ENCODE peak calls at places on chromosomes 12 and 14, in nine cellular contexts. One of them, this sample, is unnamed.

GRCh38 chr14:56194062-56194461 is 75.9 kb downstream of the PELI2 start:
- DNase-seq in A172: no peak
- DNase-seq in MCF 10A: no peak
- DNase-seq in D341Med: no peak
- DNase-seq in NCI-H1092 treated with DMSO at 0.1 percent for 48 hours: no peak
- DNase-seq in lower lobe of right lung: no peak
- DNase-seq in stimulated activated CD4-positive, alpha-beta T cell treated with anti-CD3 and anti-CD28 coated beads, Interleukin-1b, Interleukin-23, amount 100 ng/mL, for 1 hour: no peak
- DNase-seq in T follicular helper cell: no peak
- DNase-seq in HTR-8/SVneo: no peak
- DNase-seq in this sample: no peak

GRCh38 chr12:51941011-51941561 is 10.4 kb upstream of the ACVR1B start:
- DNase-seq in T follicular helper cell: no peak
- DNase-seq in MCF 10A: no peak
- DNase-seq in NCI-H1092 treated with DMSO at 0.1 percent for 48 hours: peak; percentile 43
- DNase-seq in HTR-8/SVneo: no peak
- DNase-seq in stimulated activated CD4-positive, alpha-beta T cell treated with anti-CD3 and anti-CD28 coated beads, Interleukin-1b, Interleukin-23, amount 100 ng/mL, for 1 hour: no peak
- DNase-seq in lower lobe of right lung: no peak
- DNase-seq in A172: no peak
- DNase-seq in D341Med: peak; percentile 88
- DNase-seq in this sample: peak; percentile 89

GRCh38 chr14:65164825-65165135 is 62.5 kb upstream of the MAX start:
- DNase-seq in MCF 10A: no peak
- DNase-seq in HTR-8/SVneo: no peak
- DNase-seq in D341Med: no peak
- DNase-seq in T follicular helper cell: no peak
- DNase-seq in NCI-H1092 treated with DMSO at 0.1 percent for 48 hours: no peak
- DNase-seq in A172: no peak
- DNase-seq in stimulated activated CD4-positive, alpha-beta T cell treated with anti-CD3 and anti-CD28 coated beads, Interleukin-1b, Interleukin-23, amount 100 ng/mL, for 1 hour: no peak
- DNase-seq in lower lobe of right lung: no peak
- DNase-seq in this sample: no peak

GRCh38 chr14:56422703-56423213 is 156.8 kb upstream of the TMEM260 start:
- DNase-seq in stimulated activated CD4-positive, alpha-beta T cell treated with anti-CD3 and anti-CD28 coated beads, Interleukin-1b, Interleukin-23, amount 100 ng/mL, for 1 hour: no peak
- DNase-seq in HTR-8/SVneo: peak; percentile 84
- DNase-seq in MCF 10A: peak; percentile 77
- DNase-seq in A172: peak; percentile 8
- DNase-seq in T follicular helper cell: no peak
- DNase-seq in D341Med: peak; percentile 77
- DNase-seq in lower lobe of right lung: peak; percentile 49
- DNase-seq in NCI-H1092 treated with DMSO at 0.1 percent for 48 hours: peak; percentile 98
- DNase-seq in this sample: peak; percentile 40

GRCh38 chr12:107818984-107819383 is 44.5 kb downstream of the ASCL4 start:
- DNase-seq in D341Med: no peak
- DNase-seq in A172: peak; percentile 67
- DNase-seq in MCF 10A: peak; percentile 9
- DNase-seq in lower lobe of right lung: no peak
- DNase-seq in NCI-H1092 treated with DMSO at 0.1 percent for 48 hours: no peak
- DNase-seq in stimulated activated CD4-positive, alpha-beta T cell treated with anti-CD3 and anti-CD28 coated beads, Interleukin-1b, Interleukin-23, amount 100 ng/mL, for 1 hour: no peak
- DNase-seq in T follicular helper cell: no peak
- DNase-seq in HTR-8/SVneo: no peak
- DNase-seq in this sample: no peak

GRCh38 chr12:106246891-106247730 is 709 bp downstream of the CKAP4 start:
- DNase-seq in T follicular helper cell: peak; percentile 48
- DNase-seq in lower lobe of right lung: peak; percentile 83
- DNase-seq in MCF 10A: peak; percentile 58
- DNase-seq in HTR-8/SVneo: peak; percentile 42
- DNase-seq in D341Med: peak; percentile 79
- DNase-seq in A172: no peak
- DNase-seq in stimulated activated CD4-positive, alpha-beta T cell treated with anti-CD3 and anti-CD28 coated beads, Interleukin-1b, Interleukin-23, amount 100 ng/mL, for 1 hour: peak; percentile 31
- DNase-seq in NCI-H1092 treated with DMSO at 0.1 percent for 48 hours: no peak
- DNase-seq in this sample: peak; percentile 66

GRCh38 chr14:65414961-65415589 is 2.5 kb downstream of the FUT8 start:
- DNase-seq in NCI-H1092 treated with DMSO at 0.1 percent for 48 hours: peak; percentile 57
- DNase-seq in HTR-8/SVneo: peak; percentile 62
- DNase-seq in D341Med: no peak
- DNase-seq in lower lobe of right lung: no peak
- DNase-seq in MCF 10A: peak; percentile 57
- DNase-seq in stimulated activated CD4-positive, alpha-beta T cell treated with anti-CD3 and anti-CD28 coated beads, Interleukin-1b, Interleukin-23, amount 100 ng/mL, for 1 hour: no peak
- DNase-seq in A172: peak; percentile 19
- DNase-seq in T follicular helper cell: no peak
- DNase-seq in this sample: peak; percentile 25

GRCh38 chr12:48075833-48076232 is 30.0 kb downstream of the SENP1 start:
- DNase-seq in NCI-H1092 treated with DMSO at 0.1 percent for 48 hours: no peak
- DNase-seq in D341Med: no peak
- DNase-seq in stimulated activated CD4-positive, alpha-beta T cell treated with anti-CD3 and anti-CD28 coated beads, Interleukin-1b, Interleukin-23, amount 100 ng/mL, for 1 hour: no peak
- DNase-seq in MCF 10A: no peak
- DNase-seq in A172: no peak
- DNase-seq in T follicular helper cell: no peak
- DNase-seq in lower lobe of right lung: no peak
- DNase-seq in HTR-8/SVneo: no peak
- DNase-seq in this sample: no peak

GRCh38 chr12:13102481-13103195 is 829 bp downstream of the GSG1 start:
- DNase-seq in lower lobe of right lung: no peak
- DNase-seq in NCI-H1092 treated with DMSO at 0.1 percent for 48 hours: no peak
- DNase-seq in stimulated activated CD4-positive, alpha-beta T cell treated with anti-CD3 and anti-CD28 coated beads, Interleukin-1b, Interleukin-23, amount 100 ng/mL, for 1 hour: no peak
- DNase-seq in T follicular helper cell: no peak
- DNase-seq in A172: no peak
- DNase-seq in D341Med: no peak
- DNase-seq in HTR-8/SVneo: no peak
- DNase-seq in MCF 10A: peak; percentile 14
- DNase-seq in this sample: no peak

GRCh38 chr12:120012067-120012621 is 23.1 kb downstream of the BICDL1 start:
- DNase-seq in MCF 10A: peak; percentile 7
- DNase-seq in lower lobe of right lung: no peak
- DNase-seq in NCI-H1092 treated with DMSO at 0.1 percent for 48 hours: no peak
- DNase-seq in stimulated activated CD4-positive, alpha-beta T cell treated with anti-CD3 and anti-CD28 coated beads, Interleukin-1b, Interleukin-23, amount 100 ng/mL, for 1 hour: no peak
- DNase-seq in A172: peak; percentile 83
- DNase-seq in T follicular helper cell: peak; percentile 80
- DNase-seq in D341Med: no peak
- DNase-seq in HTR-8/SVneo: no peak
- DNase-seq in this sample: peak; percentile 37

GRCh38 chr14:95327558-95328374 is 8.1 kb upstream of the CLMN start:
- DNase-seq in NCI-H1092 treated with DMSO at 0.1 percent for 48 hours: no peak
- DNase-seq in D341Med: no peak
- DNase-seq in T follicular helper cell: no peak
- DNase-seq in MCF 10A: no peak
- DNase-seq in A172: no peak
- DNase-seq in stimulated activated CD4-positive, alpha-beta T cell treated with anti-CD3 and anti-CD28 coated beads, Interleukin-1b, Interleukin-23, amount 100 ng/mL, for 1 hour: no peak
- DNase-seq in lower lobe of right lung: no peak
- DNase-seq in HTR-8/SVneo: no peak
- DNase-seq in this sample: no peak

GRCh38 chr14:99233222-99234035 is 38.6 kb downstream of the BCL11B start:
- DNase-seq in D341Med: no peak
- DNase-seq in T follicular helper cell: no peak
- DNase-seq in stimulated activated CD4-positive, alpha-beta T cell treated with anti-CD3 and anti-CD28 coated beads, Interleukin-1b, Interleukin-23, amount 100 ng/mL, for 1 hour: no peak
- DNase-seq in NCI-H1092 treated with DMSO at 0.1 percent for 48 hours: no peak
- DNase-seq in A172: no peak
- DNase-seq in lower lobe of right lung: no peak
- DNase-seq in HTR-8/SVneo: no peak
- DNase-seq in MCF 10A: no peak
- DNase-seq in this sample: no peak

GRCh38 chr12:28708918-28709371 is 440.1 kb upstream of the FAR2 start:
- DNase-seq in T follicular helper cell: no peak
- DNase-seq in MCF 10A: no peak
- DNase-seq in HTR-8/SVneo: no peak
- DNase-seq in stimulated activated CD4-positive, alpha-beta T cell treated with anti-CD3 and anti-CD28 coated beads, Interleukin-1b, Interleukin-23, amount 100 ng/mL, for 1 hour: no peak
- DNase-seq in A172: peak; percentile 8
- DNase-seq in lower lobe of right lung: no peak
- DNase-seq in NCI-H1092 treated with DMSO at 0.1 percent for 48 hours: no peak
- DNase-seq in D341Med: no peak
- DNase-seq in this sample: no peak

GRCh38 chr12:101634724-101635123 is 40.0 kb downstream of the MYBPC1 start:
- DNase-seq in stimulated activated CD4-positive, alpha-beta T cell treated with anti-CD3 and anti-CD28 coated beads, Interleukin-1b, Interleukin-23, amount 100 ng/mL, for 1 hour: no peak
- DNase-seq in A172: no peak
- DNase-seq in D341Med: no peak
- DNase-seq in HTR-8/SVneo: no peak
- DNase-seq in lower lobe of right lung: no peak
- DNase-seq in NCI-H1092 treated with DMSO at 0.1 percent for 48 hours: no peak
- DNase-seq in T follicular helper cell: no peak
- DNase-seq in MCF 10A: no peak
- DNase-seq in this sample: no peak

GRCh38 chr12:28777603-28778365 is 371.3 kb upstream of the FAR2 start:
- DNase-seq in NCI-H1092 treated with DMSO at 0.1 percent for 48 hours: no peak
- DNase-seq in T follicular helper cell: no peak
- DNase-seq in lower lobe of right lung: no peak
- DNase-seq in MCF 10A: no peak
- DNase-seq in stimulated activated CD4-positive, alpha-beta T cell treated with anti-CD3 and anti-CD28 coated beads, Interleukin-1b, Interleukin-23, amount 100 ng/mL, for 1 hour: no peak
- DNase-seq in HTR-8/SVneo: no peak
- DNase-seq in A172: no peak
- DNase-seq in D341Med: no peak
- DNase-seq in this sample: no peak

GRCh38 chr12:111446631-111447570 is 41.2 kb downstream of the SH2B3 start:
- DNase-seq in HTR-8/SVneo: no peak
- DNase-seq in MCF 10A: no peak
- DNase-seq in D341Med: no peak
- DNase-seq in A172: no peak
- DNase-seq in stimulated activated CD4-positive, alpha-beta T cell treated with anti-CD3 and anti-CD28 coated beads, Interleukin-1b, Interleukin-23, amount 100 ng/mL, for 1 hour: no peak
- DNase-seq in T follicular helper cell: no peak
- DNase-seq in NCI-H1092 treated with DMSO at 0.1 percent for 48 hours: no peak
- DNase-seq in lower lobe of right lung: no peak
- DNase-seq in this sample: no peak

GRCh38 chr14:101623685-101624444 is 62.6 kb downstream of the DIO3 start:
- DNase-seq in HTR-8/SVneo: no peak
- DNase-seq in D341Med: no peak
- DNase-seq in T follicular helper cell: no peak
- DNase-seq in lower lobe of right lung: no peak
- DNase-seq in A172: no peak
- DNase-seq in NCI-H1092 treated with DMSO at 0.1 percent for 48 hours: no peak
- DNase-seq in MCF 10A: no peak
- DNase-seq in stimulated activated CD4-positive, alpha-beta T cell treated with anti-CD3 and anti-CD28 coated beads, Interleukin-1b, Interleukin-23, amount 100 ng/mL, for 1 hour: no peak
- DNase-seq in this sample: no peak

GRCh38 chr14:103110681-103111296 is 12.5 kb upstream of the TNFAIP2 start:
- DNase-seq in NCI-H1092 treated with DMSO at 0.1 percent for 48 hours: peak; percentile 40
- DNase-seq in stimulated activated CD4-positive, alpha-beta T cell treated with anti-CD3 and anti-CD28 coated beads, Interleukin-1b, Interleukin-23, amount 100 ng/mL, for 1 hour: no peak
- DNase-seq in HTR-8/SVneo: no peak
- DNase-seq in MCF 10A: no peak
- DNase-seq in lower lobe of right lung: no peak
- DNase-seq in T follicular helper cell: no peak
- DNase-seq in D341Med: no peak
- DNase-seq in A172: no peak
- DNase-seq in this sample: no peak

GRCh38 chr12:5026342-5026938 is 17.2 kb upstream of the KCNA5 start:
- DNase-seq in HTR-8/SVneo: no peak
- DNase-seq in T follicular helper cell: no peak
- DNase-seq in NCI-H1092 treated with DMSO at 0.1 percent for 48 hours: no peak
- DNase-seq in A172: no peak
- DNase-seq in D341Med: no peak
- DNase-seq in lower lobe of right lung: no peak
- DNase-seq in MCF 10A: no peak
- DNase-seq in stimulated activated CD4-positive, alpha-beta T cell treated with anti-CD3 and anti-CD28 coated beads, Interleukin-1b, Interleukin-23, amount 100 ng/mL, for 1 hour: no peak
- DNase-seq in this sample: no peak

GRCh38 chr12:128047266-128048060 is 219.5 kb upstream of the TMEM132C start:
- DNase-seq in NCI-H1092 treated with DMSO at 0.1 percent for 48 hours: peak; percentile 7
- DNase-seq in MCF 10A: no peak
- DNase-seq in T follicular helper cell: no peak
- DNase-seq in lower lobe of right lung: no peak
- DNase-seq in D341Med: no peak
- DNase-seq in A172: no peak
- DNase-seq in HTR-8/SVneo: no peak
- DNase-seq in stimulated activated CD4-positive, alpha-beta T cell treated with anti-CD3 and anti-CD28 coated beads, Interleukin-1b, Interleukin-23, amount 100 ng/mL, for 1 hour: no peak
- DNase-seq in this sample: no peak